ENCODE peak calls at places on chromosomes 16 and 17, in five cellular contexts. N is NCI-H1105, X is astrocyte of the cerebellum, A is hippocampal formation, Y is left colon. C is an unnamed sample.

GRCh38 chr17:60645918-60646523 is 31.6 kb upstream of the BCAS3 start:
- DNase-seq in N (peak; percentile 30), X (no peak), A (no peak), Y (no peak), C (no peak)

GRCh38 chr16:1493746-1494094 is 560 bp downstream of the TELO2 start:
- DNase-seq in N (no peak), X (no peak), A (no peak), Y (peak; percentile 40), C (no peak)

GRCh38 chr16:75306102-75306762 is 54.8 kb upstream of the BCAR1 start:
- DNase-seq in N (no peak), X (no peak), A (no peak), Y (peak; percentile 48), C (no peak)

GRCh38 chr17:53058031-53058430 is 764.7 kb upstream of the KIF2B start:
- DNase-seq in N (no peak), X (peak; percentile 6), A (no peak), Y (no peak), C (no peak)

GRCh38 chr17:40315678-40316570 is 6.9 kb downstream of the RARA start:
- DNase-seq in N (no peak), X (no peak), A (no peak), Y (no peak), C (no peak)

GRCh38 chr17:11651089-11651488 is 52.8 kb downstream of the DNAH9 start:
- DNase-seq in N (no peak), X (no peak), A (no peak), Y (no peak), C (no peak)

GRCh38 chr16:2942045-2942444 is 22.0 kb upstream of the KREMEN2 start:
- DNase-seq in N (no peak), X (no peak), A (no peak), Y (no peak), C (no peak)

GRCh38 chr17:53012364-53012763 is 810.4 kb upstream of the KIF2B start:
- DNase-seq in N (no peak), X (no peak), A (no peak), Y (no peak), C (no peak)